ENCODE peak calls at places on chromosomes 11 and 22, in ten cellular contexts. One of them, this sample, is unnamed.

GRCh38 chr11:80748207-80748606 is 1307.4 kb upstream of the TENM4 start:
- DNase-seq in A549: no peak
- DNase-seq in Right ventricle myocardium superior: no peak
- DNase-seq in GM19239: no peak
- DNase-seq in GM10248: no peak
- DNase-seq in NCI-H345: no peak
- DNase-seq in CD4-positive, alpha-beta T cell: no peak
- DNase-seq in mucosa of gallbladder: no peak
- DNase-seq in stimulated activated CD8-positive, alpha-beta memory T cell treated with anti-CD3 and anti-CD28 coated beads, Interleukin-15, amount 100 ng/mL, for 24 hours: no peak
- DNase-seq in right lobe of liver: no peak
- DNase-seq in this sample: no peak

GRCh38 chr11:2834893-2835767 is 50.4 kb downstream of the CDKN1C start:
- DNase-seq in GM10248: no peak
- DNase-seq in stimulated activated CD8-positive, alpha-beta memory T cell treated with anti-CD3 and anti-CD28 coated beads, Interleukin-15, amount 100 ng/mL, for 24 hours: no peak
- DNase-seq in mucosa of gallbladder: no peak
- DNase-seq in right lobe of liver: no peak
- DNase-seq in A549: no peak
- DNase-seq in NCI-H345: no peak
- DNase-seq in Right ventricle myocardium superior: no peak
- DNase-seq in GM19239: no peak
- DNase-seq in CD4-positive, alpha-beta T cell: no peak
- DNase-seq in this sample: no peak

GRCh38 chr22:31917227-31917921 is 27.0 kb upstream of the YWHAH start:
- DNase-seq in A549: no peak
- DNase-seq in CD4-positive, alpha-beta T cell: no peak
- DNase-seq in Right ventricle myocardium superior: peak; percentile 40
- DNase-seq in NCI-H345: no peak
- DNase-seq in mucosa of gallbladder: no peak
- DNase-seq in GM10248: peak; percentile 67
- DNase-seq in stimulated activated CD8-positive, alpha-beta memory T cell treated with anti-CD3 and anti-CD28 coated beads, Interleukin-15, amount 100 ng/mL, for 24 hours: no peak
- DNase-seq in GM19239: peak; percentile 40
- DNase-seq in right lobe of liver: no peak
- DNase-seq in this sample: no peak

GRCh38 chr11:26044389-26044788 is 287.5 kb upstream of the ANO3 start:
- DNase-seq in A549: no peak
- DNase-seq in stimulated activated CD8-positive, alpha-beta memory T cell treated with anti-CD3 and anti-CD28 coated beads, Interleukin-15, amount 100 ng/mL, for 24 hours: no peak
- DNase-seq in GM10248: no peak
- DNase-seq in NCI-H345: no peak
- DNase-seq in GM19239: no peak
- DNase-seq in right lobe of liver: no peak
- DNase-seq in mucosa of gallbladder: no peak
- DNase-seq in CD4-positive, alpha-beta T cell: no peak
- DNase-seq in Right ventricle myocardium superior: no peak
- DNase-seq in this sample: no peak

GRCh38 chr11:68961245-68961644 is 19.5 kb downstream of the MRGPRD start:
- DNase-seq in GM10248: no peak
- DNase-seq in mucosa of gallbladder: no peak
- DNase-seq in A549: no peak
- DNase-seq in CD4-positive, alpha-beta T cell: no peak
- DNase-seq in Right ventricle myocardium superior: peak; percentile 24
- DNase-seq in right lobe of liver: peak; percentile 46
- DNase-seq in GM19239: no peak
- DNase-seq in stimulated activated CD8-positive, alpha-beta memory T cell treated with anti-CD3 and anti-CD28 coated beads, Interleukin-15, amount 100 ng/mL, for 24 hours: no peak
- DNase-seq in NCI-H345: no peak
- DNase-seq in this sample: no peak

GRCh38 chr11:60767388-60767811 is 10.7 kb downstream of the MS4A15 start:
- DNase-seq in A549: peak; percentile 33
- DNase-seq in Right ventricle myocardium superior: no peak
- DNase-seq in stimulated activated CD8-positive, alpha-beta memory T cell treated with anti-CD3 and anti-CD28 coated beads, Interleukin-15, amount 100 ng/mL, for 24 hours: no peak
- DNase-seq in mucosa of gallbladder: no peak
- DNase-seq in GM19239: no peak
- DNase-seq in NCI-H345: no peak
- DNase-seq in right lobe of liver: no peak
- DNase-seq in CD4-positive, alpha-beta T cell: peak; percentile 23
- DNase-seq in GM10248: no peak
- DNase-seq in this sample: no peak

GRCh38 chr11:7677801-7678201 is 4.5 kb upstream of the CYB5R2 start:
- DNase-seq in CD4-positive, alpha-beta T cell: no peak
- DNase-seq in right lobe of liver: no peak
- DNase-seq in GM10248: no peak
- DNase-seq in GM19239: no peak
- DNase-seq in mucosa of gallbladder: no peak
- DNase-seq in stimulated activated CD8-positive, alpha-beta memory T cell treated with anti-CD3 and anti-CD28 coated beads, Interleukin-15, amount 100 ng/mL, for 24 hours: no peak
- DNase-seq in Right ventricle myocardium superior: no peak
- DNase-seq in NCI-H345: no peak
- DNase-seq in A549: no peak
- DNase-seq in this sample: no peak

GRCh38 chr11:60170566-60170965 is 12.3 kb downstream of the MS4A6A start:
- DNase-seq in NCI-H345: no peak
- DNase-seq in A549: no peak
- DNase-seq in mucosa of gallbladder: no peak
- DNase-seq in GM10248: no peak
- DNase-seq in GM19239: no peak
- DNase-seq in stimulated activated CD8-positive, alpha-beta memory T cell treated with anti-CD3 and anti-CD28 coated beads, Interleukin-15, amount 100 ng/mL, for 24 hours: no peak
- DNase-seq in Right ventricle myocardium superior: no peak
- DNase-seq in right lobe of liver: no peak
- DNase-seq in CD4-positive, alpha-beta T cell: no peak
- DNase-seq in this sample: no peak

GRCh38 chr11:82989628-82990404 is 81.9 kb downstream of the RAB30 start:
- DNase-seq in right lobe of liver: no peak
- DNase-seq in Right ventricle myocardium superior: no peak
- DNase-seq in NCI-H345: peak; percentile 80
- DNase-seq in mucosa of gallbladder: no peak
- DNase-seq in GM19239: no peak
- DNase-seq in CD4-positive, alpha-beta T cell: no peak
- DNase-seq in GM10248: no peak
- DNase-seq in A549: no peak
- DNase-seq in stimulated activated CD8-positive, alpha-beta memory T cell treated with anti-CD3 and anti-CD28 coated beads, Interleukin-15, amount 100 ng/mL, for 24 hours: no peak
- DNase-seq in this sample: no peak

GRCh38 chr11:66068154-66068821 is 1.8 kb upstream of the PACS1 start:
- DNase-seq in GM19239: no peak
- DNase-seq in GM10248: peak; percentile 70
- DNase-seq in CD4-positive, alpha-beta T cell: peak; percentile 80
- DNase-seq in right lobe of liver: peak; percentile 71
- DNase-seq in A549: peak; percentile 77
- DNase-seq in mucosa of gallbladder: peak; percentile 67
- DNase-seq in Right ventricle myocardium superior: peak; percentile 86
- DNase-seq in stimulated activated CD8-positive, alpha-beta memory T cell treated with anti-CD3 and anti-CD28 coated beads, Interleukin-15, amount 100 ng/mL, for 24 hours: peak; percentile 42
- DNase-seq in NCI-H345: peak; percentile 79
- DNase-seq in this sample: peak; percentile 48

GRCh38 chr11:69157156-69157821 is 1.6 kb downstream of the SMIM38 start:
- DNase-seq in GM19239: no peak
- DNase-seq in NCI-H345: no peak
- DNase-seq in stimulated activated CD8-positive, alpha-beta memory T cell treated with anti-CD3 and anti-CD28 coated beads, Interleukin-15, amount 100 ng/mL, for 24 hours: no peak
- DNase-seq in mucosa of gallbladder: no peak
- DNase-seq in Right ventricle myocardium superior: peak; percentile 74
- DNase-seq in right lobe of liver: no peak
- DNase-seq in A549: no peak
- DNase-seq in CD4-positive, alpha-beta T cell: no peak
- DNase-seq in GM10248: peak; percentile 79
- DNase-seq in this sample: no peak

GRCh38 chr22:43236401-43237166 is 49.6 kb upstream of the TTLL12 start:
- DNase-seq in stimulated activated CD8-positive, alpha-beta memory T cell treated with anti-CD3 and anti-CD28 coated beads, Interleukin-15, amount 100 ng/mL, for 24 hours: no peak
- DNase-seq in Right ventricle myocardium superior: peak; percentile 87
- DNase-seq in right lobe of liver: peak; percentile 95
- DNase-seq in CD4-positive, alpha-beta T cell: no peak
- DNase-seq in NCI-H345: no peak
- DNase-seq in A549: no peak
- DNase-seq in GM19239: no peak
- DNase-seq in mucosa of gallbladder: peak; percentile 36
- DNase-seq in GM10248: no peak
- DNase-seq in this sample: no peak

GRCh38 chr11:17978553-17979287 is 34.1 kb downstream of the SERGEF start:
- DNase-seq in right lobe of liver: peak; percentile 83
- DNase-seq in A549: peak; percentile 72
- DNase-seq in mucosa of gallbladder: peak; percentile 19
- DNase-seq in stimulated activated CD8-positive, alpha-beta memory T cell treated with anti-CD3 and anti-CD28 coated beads, Interleukin-15, amount 100 ng/mL, for 24 hours: no peak
- DNase-seq in GM19239: no peak
- DNase-seq in GM10248: peak; percentile 49
- DNase-seq in CD4-positive, alpha-beta T cell: no peak
- DNase-seq in Right ventricle myocardium superior: peak; percentile 55
- DNase-seq in NCI-H345: peak; percentile 56
- DNase-seq in this sample: peak; percentile 28

GRCh38 chr11:1221848-1222311 is 986 bp upstream of the MUC5B start:
- DNase-seq in CD4-positive, alpha-beta T cell: no peak
- DNase-seq in mucosa of gallbladder: no peak
- DNase-seq in right lobe of liver: peak; percentile 46
- DNase-seq in NCI-H345: no peak
- DNase-seq in GM10248: no peak
- DNase-seq in Right ventricle myocardium superior: peak; percentile 31
- DNase-seq in A549: no peak
- DNase-seq in stimulated activated CD8-positive, alpha-beta memory T cell treated with anti-CD3 and anti-CD28 coated beads, Interleukin-15, amount 100 ng/mL, for 24 hours: no peak
- DNase-seq in GM19239: no peak
- DNase-seq in this sample: no peak

GRCh38 chr11:95228081-95228859 is 2.7 kb downstream of the SESN3 start:
- DNase-seq in mucosa of gallbladder: no peak
- DNase-seq in A549: no peak
- DNase-seq in GM10248: no peak
- DNase-seq in right lobe of liver: no peak
- DNase-seq in NCI-H345: no peak
- DNase-seq in CD4-positive, alpha-beta T cell: no peak
- DNase-seq in Right ventricle myocardium superior: no peak
- DNase-seq in stimulated activated CD8-positive, alpha-beta memory T cell treated with anti-CD3 and anti-CD28 coated beads, Interleukin-15, amount 100 ng/mL, for 24 hours: no peak
- DNase-seq in GM19239: no peak
- DNase-seq in this sample: no peak

GRCh38 chr11:76102772-76103171 is 103.5 kb downstream of the WNT11 start:
- DNase-seq in GM10248: no peak
- DNase-seq in Right ventricle myocardium superior: peak; percentile 58
- DNase-seq in stimulated activated CD8-positive, alpha-beta memory T cell treated with anti-CD3 and anti-CD28 coated beads, Interleukin-15, amount 100 ng/mL, for 24 hours: no peak
- DNase-seq in CD4-positive, alpha-beta T cell: no peak
- DNase-seq in right lobe of liver: no peak
- DNase-seq in A549: no peak
- DNase-seq in GM19239: no peak
- DNase-seq in mucosa of gallbladder: no peak
- DNase-seq in NCI-H345: no peak
- DNase-seq in this sample: no peak

GRCh38 chr22:39144101-39144815 is 8.2 kb downstream of the CBX7 start:
- DNase-seq in NCI-H345: no peak
- DNase-seq in mucosa of gallbladder: peak; percentile 42
- DNase-seq in GM19239: peak; percentile 85
- DNase-seq in GM10248: peak; percentile 77
- DNase-seq in stimulated activated CD8-positive, alpha-beta memory T cell treated with anti-CD3 and anti-CD28 coated beads, Interleukin-15, amount 100 ng/mL, for 24 hours: no peak
- DNase-seq in CD4-positive, alpha-beta T cell: peak; percentile 66
- DNase-seq in A549: no peak
- DNase-seq in Right ventricle myocardium superior: no peak
- DNase-seq in right lobe of liver: peak; percentile 68
- DNase-seq in this sample: no peak

GRCh38 chr11:44113018-44113417 is 17.5 kb downstream of the EXT2 start:
- DNase-seq in stimulated activated CD8-positive, alpha-beta memory T cell treated with anti-CD3 and anti-CD28 coated beads, Interleukin-15, amount 100 ng/mL, for 24 hours: no peak
- DNase-seq in mucosa of gallbladder: no peak
- DNase-seq in right lobe of liver: no peak
- DNase-seq in A549: no peak
- DNase-seq in NCI-H345: no peak
- DNase-seq in CD4-positive, alpha-beta T cell: no peak
- DNase-seq in GM19239: no peak
- DNase-seq in Right ventricle myocardium superior: no peak
- DNase-seq in GM10248: no peak
- DNase-seq in this sample: no peak

GRCh38 chr22:48391171-48391711 is 1436.4 kb downstream of the BRD1 start:
- DNase-seq in NCI-H345: peak; percentile 80
- DNase-seq in mucosa of gallbladder: peak; percentile 5
- DNase-seq in Right ventricle myocardium superior: no peak
- DNase-seq in GM19239: no peak
- DNase-seq in CD4-positive, alpha-beta T cell: no peak
- DNase-seq in A549: no peak
- DNase-seq in stimulated activated CD8-positive, alpha-beta memory T cell treated with anti-CD3 and anti-CD28 coated beads, Interleukin-15, amount 100 ng/mL, for 24 hours: no peak
- DNase-seq in GM10248: no peak
- DNase-seq in right lobe of liver: no peak
- DNase-seq in this sample: no peak

GRCh38 chr22:17980638-17981051 is 43.7 kb downstream of the MICAL3 start:
- DNase-seq in NCI-H345: no peak
- DNase-seq in A549: no peak
- DNase-seq in right lobe of liver: no peak
- DNase-seq in GM10248: no peak
- DNase-seq in Right ventricle myocardium superior: no peak
- DNase-seq in mucosa of gallbladder: peak; percentile 31
- DNase-seq in GM19239: no peak
- DNase-seq in stimulated activated CD8-positive, alpha-beta memory T cell treated with anti-CD3 and anti-CD28 coated beads, Interleukin-15, amount 100 ng/mL, for 24 hours: no peak
- DNase-seq in CD4-positive, alpha-beta T cell: peak; percentile 48
- DNase-seq in this sample: peak; percentile 28

GRCh38 chr11:111299111-111300026 is 1.0 kb downstream of the POU2AF3 start:
- DNase-seq in A549: peak; percentile 58
- DNase-seq in right lobe of liver: peak; percentile 91
- DNase-seq in mucosa of gallbladder: no peak
- DNase-seq in CD4-positive, alpha-beta T cell: no peak
- DNase-seq in stimulated activated CD8-positive, alpha-beta memory T cell treated with anti-CD3 and anti-CD28 coated beads, Interleukin-15, amount 100 ng/mL, for 24 hours: no peak
- DNase-seq in Right ventricle myocardium superior: peak; percentile 76
- DNase-seq in GM19239: peak; percentile 38
- DNase-seq in GM10248: peak; percentile 63
- DNase-seq in NCI-H345: no peak
- DNase-seq in this sample: peak; percentile 32

GRCh38 chr11:47426062-47426956 is at the start of gene PSMC3:
- DNase-seq in NCI-H345: peak; percentile 99
- DNase-seq in mucosa of gallbladder: peak; percentile 98
- DNase-seq in Right ventricle myocardium superior: peak; percentile 99
- DNase-seq in right lobe of liver: peak; percentile 98
- DNase-seq in GM19239: peak; percentile 89
- DNase-seq in GM10248: peak; percentile 97
- DNase-seq in A549: peak; percentile 92
- DNase-seq in CD4-positive, alpha-beta T cell: peak; percentile 99
- DNase-seq in stimulated activated CD8-positive, alpha-beta memory T cell treated with anti-CD3 and anti-CD28 coated beads, Interleukin-15, amount 100 ng/mL, for 24 hours: peak; percentile 98
- DNase-seq in this sample: peak; percentile 95

GRCh38 chr11:57513911-57514537 is 1.5 kb downstream of the SLC43A1 start:
- DNase-seq in stimulated activated CD8-positive, alpha-beta memory T cell treated with anti-CD3 and anti-CD28 coated beads, Interleukin-15, amount 100 ng/mL, for 24 hours: peak; percentile 16
- DNase-seq in GM19239: no peak
- DNase-seq in right lobe of liver: peak; percentile 72
- DNase-seq in CD4-positive, alpha-beta T cell: peak; percentile 50
- DNase-seq in GM10248: peak; percentile 45
- DNase-seq in NCI-H345: peak; percentile 33
- DNase-seq in A549: no peak
- DNase-seq in Right ventricle myocardium superior: peak; percentile 74
- DNase-seq in mucosa of gallbladder: peak; percentile 44
- DNase-seq in this sample: no peak

GRCh38 chr11:61514050-61514917 is 5.7 kb downstream of the LRRC10B start:
- DNase-seq in mucosa of gallbladder: no peak
- DNase-seq in GM10248: no peak
- DNase-seq in GM19239: no peak
- DNase-seq in Right ventricle myocardium superior: no peak
- DNase-seq in CD4-positive, alpha-beta T cell: no peak
- DNase-seq in NCI-H345: peak; percentile 48
- DNase-seq in right lobe of liver: no peak
- DNase-seq in A549: no peak
- DNase-seq in stimulated activated CD8-positive, alpha-beta memory T cell treated with anti-CD3 and anti-CD28 coated beads, Interleukin-15, amount 100 ng/mL, for 24 hours: no peak
- DNase-seq in this sample: no peak

GRCh38 chr11:66868726-66869291 is 11.9 kb downstream of the LRFN4 start:
- DNase-seq in stimulated activated CD8-positive, alpha-beta memory T cell treated with anti-CD3 and anti-CD28 coated beads, Interleukin-15, amount 100 ng/mL, for 24 hours: peak; percentile 49
- DNase-seq in Right ventricle myocardium superior: no peak
- DNase-seq in GM10248: peak; percentile 94
- DNase-seq in GM19239: peak; percentile 94
- DNase-seq in mucosa of gallbladder: peak; percentile 45
- DNase-seq in A549: peak; percentile 89
- DNase-seq in CD4-positive, alpha-beta T cell: peak; percentile 78
- DNase-seq in right lobe of liver: peak; percentile 60
- DNase-seq in NCI-H345: no peak
- DNase-seq in this sample: peak; percentile 59

GRCh38 chr22:41939981-41940852 is 6.7 kb downstream of the CENPM start:
- DNase-seq in stimulated activated CD8-positive, alpha-beta memory T cell treated with anti-CD3 and anti-CD28 coated beads, Interleukin-15, amount 100 ng/mL, for 24 hours: peak; percentile 51
- DNase-seq in Right ventricle myocardium superior: peak; percentile 47
- DNase-seq in right lobe of liver: no peak
- DNase-seq in mucosa of gallbladder: peak; percentile 85
- DNase-seq in A549: no peak
- DNase-seq in CD4-positive, alpha-beta T cell: peak; percentile 87
- DNase-seq in NCI-H345: peak; percentile 20
- DNase-seq in GM10248: peak; percentile 84
- DNase-seq in GM19239: no peak
- DNase-seq in this sample: no peak

GRCh38 chr11:72061739-72062396 is 18.5 kb downstream of the NUMA1 start:
- DNase-seq in CD4-positive, alpha-beta T cell: no peak
- DNase-seq in A549: no peak
- DNase-seq in NCI-H345: no peak
- DNase-seq in mucosa of gallbladder: no peak
- DNase-seq in stimulated activated CD8-positive, alpha-beta memory T cell treated with anti-CD3 and anti-CD28 coated beads, Interleukin-15, amount 100 ng/mL, for 24 hours: no peak
- DNase-seq in GM10248: peak; percentile 38
- DNase-seq in GM19239: no peak
- DNase-seq in right lobe of liver: no peak
- DNase-seq in Right ventricle myocardium superior: no peak
- DNase-seq in this sample: no peak

GRCh38 chr11:113553235-113553634 is 78.0 kb upstream of the DRD2 start:
- DNase-seq in mucosa of gallbladder: peak; percentile 27
- DNase-seq in NCI-H345: no peak
- DNase-seq in Right ventricle myocardium superior: no peak
- DNase-seq in right lobe of liver: no peak
- DNase-seq in stimulated activated CD8-positive, alpha-beta memory T cell treated with anti-CD3 and anti-CD28 coated beads, Interleukin-15, amount 100 ng/mL, for 24 hours: no peak
- DNase-seq in CD4-positive, alpha-beta T cell: no peak
- DNase-seq in GM19239: no peak
- DNase-seq in A549: no peak
- DNase-seq in GM10248: no peak
- DNase-seq in this sample: no peak

This sample was measured in NCI-H460.